ENCODE peak calls at places on chromosomes 11 and 22, in eight cellular contexts. W, Q, H, Y, C, U, M and R are unnamed samples.

GRCh38 chr11:35214792-35215193 is 75.8 kb downstream of the CD44 start:
- DNase-seq in U (peak), W (peak), M (peak), C (peak), Y (no peak), H (no peak), Q (no peak), R (no peak)

GRCh38 chr11:126781942-126782341 is 218.6 kb downstream of the KIRREL3 start:
- DNase-seq in M (no peak), W (no peak), Q (no peak), U (no peak), H (no peak), C (no peak), Y (no peak), R (no peak)

GRCh38 chr22:23237841-23238240 is 57.5 kb downstream of the BCR start:
- DNase-seq in C (no peak), Q (no peak), Y (no peak), M (no peak), H (no peak), W (no peak), U (no peak), R (no peak)

GRCh38 chr22:49045276-49045675 is 782.4 kb downstream of the BRD1 start:
- DNase-seq in Q (no peak), C (no peak), W (no peak), Y (no peak), M (no peak), U (no peak), H (no peak), R (no peak)

GRCh38 chr11:79439430-79439892 is 1.4 kb downstream of the TENM4 start:
- DNase-seq in Y (peak), M (no peak), C (peak), U (no peak), H (no peak), Q (no peak), W (no peak), R (no peak)

GRCh38 chr22:40128989-40129388 is 48.7 kb upstream of the TNRC6B start:
- DNase-seq in C (no peak), Y (no peak), Q (no peak), H (no peak), W (no peak), M (no peak), U (no peak), R (peak)

GRCh38 chr11:11253995-11254394 is 99.1 kb downstream of the CSNK2A3 start:
- DNase-seq in M (no peak), U (no peak), Q (no peak), C (no peak), Y (no peak), W (no peak), H (no peak), R (no peak)

GRCh38 chr22:43066844-43067385 is 22.3 kb downstream of the TTLL1 start:
- DNase-seq in Q (no peak), C (peak), U (peak), H (no peak), M (peak), W (peak), Y (no peak), R (no peak)

GRCh38 chr22:21726650-21727049 is 8.9 kb downstream of the YPEL1 start:
- DNase-seq in Q (no peak), W (no peak), C (no peak), H (peak), M (no peak), U (no peak), Y (peak), R (no peak)

GRCh38 chr11:27183672-27184457 is 143.2 kb downstream of the BBOX1 start:
- DNase-seq in M (peak), C (peak), H (no peak), Y (peak), Q (peak), U (no peak), W (no peak), R (no peak)

GRCh38 chr22:19834599-19834998 is 20.1 kb downstream of the GNB1L start:
- DNase-seq in M (no peak), W (no peak), U (no peak), Q (no peak), C (no peak), Y (no peak), H (no peak), R (no peak)

GRCh38 chr11:100545970-100546369 is 141.1 kb upstream of the ARHGAP42 start:
- DNase-seq in M (no peak), Y (no peak), C (no peak), Q (no peak), U (no peak), H (no peak), W (no peak), R (no peak)

GRCh38 chr22:46410291-46410808 is 74.8 kb downstream of the TRMU start:
- DNase-seq in C (no peak), W (no peak), Q (no peak), Y (no peak), H (no peak), M (no peak), U (no peak), R (no peak)

GRCh38 chr11:111176603-111177002 is 68.9 kb upstream of the POU2AF2 start:
- DNase-seq in Y (no peak), M (no peak), U (no peak), C (no peak), Q (no peak), H (no peak), W (no peak), R (no peak)

GRCh38 chr22:50316114-50317065 is 8.9 kb upstream of the PLXNB2 start:
- DNase-seq in Y (peak), H (no peak), M (no peak), U (no peak), W (no peak), C (no peak), Q (no peak), R (peak)

GRCh38 chr11:2269601-2270321 is 627 bp downstream of the ASCL2 start:
- DNase-seq in H (no peak), Y (peak), C (peak), U (no peak), W (no peak), M (peak), Q (no peak), R (no peak)

GRCh38 chr11:108654994-108655631 is 9.8 kb upstream of the DDX10 start:
- DNase-seq in Q (no peak), W (no peak), U (peak), H (peak), Y (peak), M (peak), C (peak), R (no peak)

GRCh38 chr11:10302294-10302743 is 2.6 kb upstream of the ADM start:
- DNase-seq in Q (no peak), Y (no peak), C (no peak), W (no peak), M (no peak), U (no peak), H (no peak), R (no peak)

GRCh38 chr22:44413211-44413610 is 84.8 kb downstream of the RTL6 start:
- DNase-seq in Q (no peak), C (no peak), Y (no peak), H (no peak), M (no peak), U (no peak), W (no peak), R (no peak)

GRCh38 chr11:58152776-58153175 is 27.4 kb upstream of the OR9I1 start:
- DNase-seq in Y (no peak), U (no peak), Q (no peak), M (no peak), W (no peak), H (no peak), C (no peak), R (no peak)

GRCh38 chr11:14059491-14059890 is 97.0 kb downstream of the SPON1 start:
- DNase-seq in C (peak), M (peak), Q (no peak), Y (peak), H (no peak), U (no peak), W (no peak), R (no peak)

GRCh38 chr11:12556788-12557384 is 117.3 kb upstream of the TEAD1 start:
- DNase-seq in H (no peak), C (peak), Q (no peak), U (peak), M (peak), Y (no peak), W (peak), R (no peak)

GRCh38 chr11:129815596-129816461 is at the start of gene TMEM45B:
- DNase-seq in W (no peak), Q (no peak), H (peak), U (no peak), M (no peak), C (no peak), Y (peak), R (no peak)

GRCh38 chr11:117908261-117908895 is 20.8 kb downstream of the TMPRSS13 start:
- DNase-seq in W (no peak), Q (no peak), U (no peak), H (no peak), C (no peak), Y (no peak), M (no peak), R (no peak)

GRCh38 chr11:67437082-67437821 is at the start of gene PTPRCAP:
- DNase-seq in H (no peak), Q (peak), U (no peak), Y (no peak), M (no peak), W (no peak), C (no peak), R (peak)

GRCh38 chr11:79447039-79447438 is 6.2 kb upstream of the TENM4 start:
- DNase-seq in Q (no peak), M (no peak), C (no peak), H (no peak), Y (no peak), W (no peak), U (no peak), R (no peak)

GRCh38 chr11:119307219-119307618 is 9.7 kb downstream of the MCAM start:
- DNase-seq in Q (no peak), H (no peak), W (no peak), Y (no peak), C (no peak), U (no peak), M (no peak), R (no peak)

GRCh38 chr11:126817523-126818450 is 182.8 kb downstream of the KIRREL3 start:
- DNase-seq in C (no peak), Q (no peak), U (no peak), M (no peak), Y (no peak), W (no peak), H (no peak), R (no peak)

GRCh38 chr11:108929241-108929640 is 264.4 kb downstream of the DDX10 start:
- DNase-seq in Y (no peak), C (peak), W (peak), H (no peak), Q (no peak), M (peak), U (no peak), R (no peak)

GRCh38 chr22:39478461-39478860 is 21.6 kb downstream of the MGAT3 start:
- DNase-seq in W (no peak), H (no peak), C (no peak), M (no peak), Q (no peak), U (no peak), Y (peak), R (no peak)

GRCh38 chr11:30855383-30856006 is 269.3 kb upstream of the MPPED2 start:
- DNase-seq in U (no peak), C (peak), M (no peak), H (no peak), Y (no peak), W (no peak), Q (no peak), R (no peak)

GRCh38 chr22:46593996-46594946 is 25.9 kb upstream of the GRAMD4 start:
- DNase-seq in U (no peak), C (no peak), H (no peak), Y (no peak), W (no peak), M (no peak), Q (no peak), R (no peak)

GRCh38 chr22:26806445-26807170 is 149.2 kb downstream of the MIAT start:
- DNase-seq in Q (no peak), C (no peak), H (no peak), W (no peak), M (no peak), U (no peak), Y (no peak), R (no peak)

GRCh38 chr22:17077255-17077654 is 7.5 kb upstream of the IL17RA start:
- DNase-seq in M (peak), U (no peak), Q (no peak), C (peak), Y (no peak), H (no peak), W (peak), R (no peak)

GRCh38 chr11:57800444-57801184 is 39.0 kb downstream of the CTNND1 start:
- DNase-seq in U (no peak), C (peak), W (no peak), Y (peak), M (peak), H (peak), Q (no peak), R (no peak)

GRCh38 chr11:41978951-41979350 is 519.5 kb upstream of the LRRC4C start:
- DNase-seq in C (no peak), H (no peak), M (no peak), W (no peak), U (no peak), Y (no peak), Q (no peak), R (no peak)

GRCh38 chr11:102192349-102193066 is 82.3 kb downstream of the YAP1 start:
- DNase-seq in W (no peak), U (no peak), M (no peak), Q (no peak), C (no peak), Y (no peak), H (no peak), R (no peak)